ENCODE peak calls at places on chromosomes 1 and 21, in six cellular contexts. One of them, this sample, is unnamed.

GRCh38 chr1:247337250-247337746 is 5.6 kb upstream of the ZNF496 start:
- DNase-seq in suprapubic skin: no peak
- DNase-seq in uterus: peak; percentile 53
- DNase-seq in PC-9: no peak
- DNase-seq in cardiac fibroblast: peak; percentile 74
- DNase-seq in endothelial cell: no peak
- DNase-seq in this sample: no peak

GRCh38 chr1:87790756-87791155 is 462.1 kb downstream of the LMO4 start:
- DNase-seq in uterus: no peak
- DNase-seq in PC-9: no peak
- DNase-seq in endothelial cell: no peak
- DNase-seq in cardiac fibroblast: no peak
- DNase-seq in suprapubic skin: no peak
- DNase-seq in this sample: no peak

GRCh38 chr1:7229696-7230095 is 444.4 kb downstream of the CAMTA1 start:
- DNase-seq in suprapubic skin: no peak
- DNase-seq in endothelial cell: no peak
- DNase-seq in PC-9: no peak
- DNase-seq in cardiac fibroblast: peak; percentile 61
- DNase-seq in uterus: no peak
- DNase-seq in this sample: no peak

GRCh38 chr1:216553766-216554165 is 130.5 kb upstream of the USH2A start:
- DNase-seq in suprapubic skin: no peak
- DNase-seq in endothelial cell: no peak
- DNase-seq in cardiac fibroblast: no peak
- DNase-seq in uterus: no peak
- DNase-seq in PC-9: no peak
- DNase-seq in this sample: no peak

GRCh38 chr1:221418346-221418745 is 323.5 kb downstream of the DUSP10 start:
- DNase-seq in endothelial cell: no peak
- DNase-seq in cardiac fibroblast: peak; percentile 22
- DNase-seq in suprapubic skin: no peak
- DNase-seq in uterus: no peak
- DNase-seq in PC-9: no peak
- DNase-seq in this sample: no peak

GRCh38 chr1:25082216-25082899 is 149.9 kb downstream of the SYF2 start:
- DNase-seq in suprapubic skin: no peak
- DNase-seq in PC-9: no peak
- DNase-seq in uterus: no peak
- DNase-seq in endothelial cell: no peak
- DNase-seq in cardiac fibroblast: no peak
- DNase-seq in this sample: no peak

GRCh38 chr1:160107512-160107911 is 8.0 kb upstream of the ATP1A2 start:
- DNase-seq in suprapubic skin: no peak
- DNase-seq in PC-9: no peak
- DNase-seq in endothelial cell: no peak
- DNase-seq in cardiac fibroblast: no peak
- DNase-seq in uterus: no peak
- DNase-seq in this sample: no peak

GRCh38 chr1:209248649-209249279 is 334.8 kb upstream of the CAMK1G start:
- DNase-seq in cardiac fibroblast: peak; percentile 71
- DNase-seq in PC-9: peak; percentile 55
- DNase-seq in suprapubic skin: no peak
- DNase-seq in uterus: peak; percentile 24
- DNase-seq in endothelial cell: peak; percentile 67
- DNase-seq in this sample: peak; percentile 79

GRCh38 chr1:85615536-85615935 is 35.0 kb downstream of the CCN1 start:
- DNase-seq in uterus: no peak
- DNase-seq in endothelial cell: no peak
- DNase-seq in suprapubic skin: no peak
- DNase-seq in cardiac fibroblast: no peak
- DNase-seq in PC-9: no peak
- DNase-seq in this sample: no peak

GRCh38 chr1:38114231-38114630 is 67.6 kb upstream of the POU3F1 start:
- DNase-seq in PC-9: no peak
- DNase-seq in suprapubic skin: no peak
- DNase-seq in cardiac fibroblast: no peak
- DNase-seq in endothelial cell: no peak
- DNase-seq in uterus: no peak
- DNase-seq in this sample: no peak
- TF ChIP-seq CTCF in PC-9: no peak
- TF ChIP-seq CTCF in suprapubic skin: no peak
- TF ChIP-seq CTCF in cardiac fibroblast: no peak
- TF ChIP-seq CTCF in endothelial cell: no peak
- TF ChIP-seq CTCF in uterus: no peak
- TF ChIP-seq CTCF in this sample: no peak

GRCh38 chr1:231983266-231984193 is 356.9 kb downstream of the DISC1 start:
- DNase-seq in suprapubic skin: no peak
- DNase-seq in PC-9: no peak
- DNase-seq in cardiac fibroblast: no peak
- DNase-seq in uterus: no peak
- DNase-seq in endothelial cell: no peak
- DNase-seq in this sample: no peak

GRCh38 chr1:231985624-231986023 is 359.0 kb downstream of the DISC1 start:
- DNase-seq in suprapubic skin: no peak
- DNase-seq in PC-9: no peak
- DNase-seq in endothelial cell: no peak
- DNase-seq in uterus: no peak
- DNase-seq in cardiac fibroblast: no peak
- DNase-seq in this sample: no peak

GRCh38 chr1:231986631-231987291 is 360.2 kb downstream of the DISC1 start:
- DNase-seq in suprapubic skin: no peak
- DNase-seq in endothelial cell: no peak
- DNase-seq in PC-9: no peak
- DNase-seq in cardiac fibroblast: peak; percentile 42
- DNase-seq in uterus: no peak
- DNase-seq in this sample: no peak

GRCh38 chr1:231981675-231982074 is 355.1 kb downstream of the DISC1 start:
- DNase-seq in uterus: no peak
- DNase-seq in endothelial cell: no peak
- DNase-seq in cardiac fibroblast: no peak
- DNase-seq in PC-9: peak; percentile 11
- DNase-seq in suprapubic skin: no peak
- DNase-seq in this sample: no peak
- TF ChIP-seq CTCF in uterus: no peak
- TF ChIP-seq CTCF in endothelial cell: no peak
- TF ChIP-seq CTCF in cardiac fibroblast: no peak
- TF ChIP-seq CTCF in PC-9: no peak
- TF ChIP-seq CTCF in suprapubic skin: no peak
- TF ChIP-seq CTCF in this sample: no peak

DNA sequence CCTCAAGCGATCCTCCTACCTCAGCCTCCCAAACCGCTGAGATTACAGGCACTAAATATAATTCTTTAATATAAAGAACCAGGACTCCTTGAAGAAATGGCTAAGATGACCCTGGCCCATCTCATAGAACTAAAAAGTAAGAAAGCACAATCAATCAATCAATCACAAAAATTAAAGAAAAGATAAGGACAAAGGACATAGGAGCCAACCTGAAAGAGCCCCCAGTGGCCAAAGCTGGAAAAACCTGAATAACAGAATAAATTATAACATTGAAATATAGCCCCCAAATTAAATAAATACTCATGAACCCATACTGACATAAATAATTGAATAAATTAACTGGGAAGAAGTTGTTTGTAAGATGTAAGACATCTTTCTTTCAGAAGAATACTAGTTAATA is 8.9 kb downstream of the NUP210L start:
- DNase-seq in PC-9: no peak
- DNase-seq in suprapubic skin: no peak
- DNase-seq in cardiac fibroblast: no peak
- DNase-seq in endothelial cell: no peak
- DNase-seq in uterus: no peak
- DNase-seq in this sample: peak; percentile 16
- TF ChIP-seq CTCF in PC-9: peak; percentile 67
- TF ChIP-seq CTCF in suprapubic skin: no peak
- TF ChIP-seq CTCF in cardiac fibroblast: peak; percentile 47
- TF ChIP-seq CTCF in endothelial cell: peak; percentile 73
- TF ChIP-seq CTCF in uterus: no peak
- TF ChIP-seq CTCF in this sample: peak; percentile 64

DNA sequence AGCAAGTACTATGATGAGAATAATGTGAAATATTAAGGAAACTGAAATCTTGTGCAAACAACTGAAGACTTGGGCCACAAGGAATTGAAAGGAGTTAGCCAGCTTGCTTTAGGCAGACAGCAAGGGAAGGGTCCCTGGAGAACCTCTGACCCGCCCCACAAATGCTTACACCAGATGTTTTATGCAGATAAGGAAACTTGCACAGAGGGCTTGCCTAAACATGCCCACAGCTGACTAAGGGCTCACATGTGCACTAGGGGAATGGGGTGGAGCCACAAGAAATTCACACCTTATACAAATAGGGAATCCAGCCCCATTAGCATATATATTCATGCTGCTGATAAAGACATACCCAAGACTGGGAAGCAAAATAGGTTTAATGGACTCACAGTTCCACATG is 86.1 kb upstream of the CYYR1 start:
- DNase-seq in PC-9: no peak
- DNase-seq in cardiac fibroblast: no peak
- DNase-seq in suprapubic skin: no peak
- DNase-seq in endothelial cell: no peak
- DNase-seq in uterus: no peak
- DNase-seq in this sample: no peak
- TF ChIP-seq CTCF in PC-9: no peak
- TF ChIP-seq CTCF in cardiac fibroblast: no peak
- TF ChIP-seq CTCF in suprapubic skin: no peak
- TF ChIP-seq CTCF in endothelial cell: no peak
- TF ChIP-seq CTCF in uterus: no peak
- TF ChIP-seq CTCF in this sample: no peak

GRCh38 chr1:230303069-230303468 is 123.1 kb downstream of the PGBD5 start:
- DNase-seq in suprapubic skin: no peak
- DNase-seq in PC-9: no peak
- DNase-seq in uterus: no peak
- DNase-seq in endothelial cell: no peak
- DNase-seq in cardiac fibroblast: no peak
- DNase-seq in this sample: no peak
- TF ChIP-seq CTCF in suprapubic skin: no peak
- TF ChIP-seq CTCF in PC-9: no peak
- TF ChIP-seq CTCF in uterus: no peak
- TF ChIP-seq CTCF in endothelial cell: no peak
- TF ChIP-seq CTCF in cardiac fibroblast: no peak
- TF ChIP-seq CTCF in this sample: no peak

GRCh38 chr1:84382127-84382526 is 16.2 kb upstream of the DNASE2B start:
- DNase-seq in cardiac fibroblast: peak; percentile 11
- DNase-seq in endothelial cell: no peak
- DNase-seq in uterus: no peak
- DNase-seq in suprapubic skin: no peak
- DNase-seq in PC-9: peak; percentile 5
- DNase-seq in this sample: no peak
- TF ChIP-seq CTCF in cardiac fibroblast: no peak
- TF ChIP-seq CTCF in endothelial cell: no peak
- TF ChIP-seq CTCF in uterus: no peak
- TF ChIP-seq CTCF in suprapubic skin: no peak
- TF ChIP-seq CTCF in PC-9: no peak
- TF ChIP-seq CTCF in this sample: no peak

GRCh38 chr1:31234870-31235269 is 4.8 kb downstream of the NKAIN1 start:
- DNase-seq in PC-9: no peak
- DNase-seq in suprapubic skin: no peak
- DNase-seq in endothelial cell: no peak
- DNase-seq in cardiac fibroblast: no peak
- DNase-seq in uterus: no peak
- DNase-seq in this sample: no peak
- TF ChIP-seq CTCF in PC-9: no peak
- TF ChIP-seq CTCF in suprapubic skin: no peak
- TF ChIP-seq CTCF in endothelial cell: no peak
- TF ChIP-seq CTCF in cardiac fibroblast: no peak
- TF ChIP-seq CTCF in uterus: no peak
- TF ChIP-seq CTCF in this sample: no peak

GRCh38 chr1:51926171-51926812 is 47.8 kb upstream of the NRDC start:
- DNase-seq in suprapubic skin: no peak
- DNase-seq in uterus: no peak
- DNase-seq in PC-9: peak; percentile 5
- DNase-seq in cardiac fibroblast: peak; percentile 83
- DNase-seq in endothelial cell: peak; percentile 12
- DNase-seq in this sample: no peak
- TF ChIP-seq CTCF in suprapubic skin: no peak
- TF ChIP-seq CTCF in uterus: no peak
- TF ChIP-seq CTCF in PC-9: peak; percentile 18
- TF ChIP-seq CTCF in cardiac fibroblast: peak; percentile 63
- TF ChIP-seq CTCF in endothelial cell: no peak
- TF ChIP-seq CTCF in this sample: no peak